ENCODE peak calls at places on chromosomes 5 and 9, in four cellular contexts. One of them, this sample, is unnamed.

GRCh38 chr5:111929892-111930291 is 172.9 kb upstream of the NREP start:
- DNase-seq in activated CD8-positive, alpha-beta memory T cell treated with anti-CD3 and anti-CD28 coated beads, Interleukin-2, amount 50 U/mL, for 48 hours: no peak
- DNase-seq in brain microvascular endothelial cell: peak
- DNase-seq in Peyer's patch: no peak
- DNase-seq in this sample: no peak

GRCh38 chr5:95178046-95178651 is 106.7 kb downstream of the MCTP1 start:
- DNase-seq in Peyer's patch: no peak
- DNase-seq in activated CD8-positive, alpha-beta memory T cell treated with anti-CD3 and anti-CD28 coated beads, Interleukin-2, amount 50 U/mL, for 48 hours: no peak
- DNase-seq in brain microvascular endothelial cell: peak
- DNase-seq in this sample: no peak

GRCh38 chr9:111919875-111920274 is 23.3 kb downstream of the UGCG start:
- DNase-seq in brain microvascular endothelial cell: no peak
- DNase-seq in activated CD8-positive, alpha-beta memory T cell treated with anti-CD3 and anti-CD28 coated beads, Interleukin-2, amount 50 U/mL, for 48 hours: no peak
- DNase-seq in Peyer's patch: no peak
- DNase-seq in this sample: no peak

GRCh38 chr9:93890436-93890935 is 64.7 kb downstream of the BARX1 start:
- DNase-seq in Peyer's patch: no peak
- DNase-seq in brain microvascular endothelial cell: no peak
- DNase-seq in activated CD8-positive, alpha-beta memory T cell treated with anti-CD3 and anti-CD28 coated beads, Interleukin-2, amount 50 U/mL, for 48 hours: no peak
- DNase-seq in this sample: no peak

GRCh38 chr5:81093536-81094196 is 133.5 kb downstream of the RASGRF2 start:
- DNase-seq in activated CD8-positive, alpha-beta memory T cell treated with anti-CD3 and anti-CD28 coated beads, Interleukin-2, amount 50 U/mL, for 48 hours: no peak
- DNase-seq in brain microvascular endothelial cell: no peak
- DNase-seq in Peyer's patch: no peak
- DNase-seq in this sample: no peak

GRCh38 chr9:104900871-104901270 is 27.1 kb downstream of the ABCA1 start:
- DNase-seq in Peyer's patch: no peak
- DNase-seq in activated CD8-positive, alpha-beta memory T cell treated with anti-CD3 and anti-CD28 coated beads, Interleukin-2, amount 50 U/mL, for 48 hours: no peak
- DNase-seq in brain microvascular endothelial cell: no peak
- DNase-seq in this sample: no peak

GRCh38 chr5:140169410-140169809 is 5.6 kb upstream of the CYSTM1 start:
- DNase-seq in activated CD8-positive, alpha-beta memory T cell treated with anti-CD3 and anti-CD28 coated beads, Interleukin-2, amount 50 U/mL, for 48 hours: no peak
- DNase-seq in Peyer's patch: no peak
- DNase-seq in brain microvascular endothelial cell: no peak
- DNase-seq in this sample: no peak

GRCh38 chr9:112049834-112050516 is 125.1 kb downstream of the SUSD1 start:
- DNase-seq in activated CD8-positive, alpha-beta memory T cell treated with anti-CD3 and anti-CD28 coated beads, Interleukin-2, amount 50 U/mL, for 48 hours: no peak
- DNase-seq in brain microvascular endothelial cell: peak
- DNase-seq in Peyer's patch: no peak
- DNase-seq in this sample: no peak

GRCh38 chr5:95959964-95960801 is 1.5 kb downstream of the ELL2 start:
- DNase-seq in activated CD8-positive, alpha-beta memory T cell treated with anti-CD3 and anti-CD28 coated beads, Interleukin-2, amount 50 U/mL, for 48 hours: no peak
- DNase-seq in brain microvascular endothelial cell: peak
- DNase-seq in Peyer's patch: no peak
- DNase-seq in this sample: no peak

GRCh38 chr5:161700065-161700464 is 14.5 kb downstream of the GABRA6 start:
- DNase-seq in activated CD8-positive, alpha-beta memory T cell treated with anti-CD3 and anti-CD28 coated beads, Interleukin-2, amount 50 U/mL, for 48 hours: no peak
- DNase-seq in Peyer's patch: no peak
- DNase-seq in brain microvascular endothelial cell: no peak
- DNase-seq in this sample: no peak

GRCh38 chr5:37248387-37248969 is 698 bp downstream of the CPLANE1 start:
- DNase-seq in activated CD8-positive, alpha-beta memory T cell treated with anti-CD3 and anti-CD28 coated beads, Interleukin-2, amount 50 U/mL, for 48 hours: no peak
- DNase-seq in Peyer's patch: no peak
- DNase-seq in brain microvascular endothelial cell: peak
- DNase-seq in this sample: no peak

GRCh38 chr5:144377207-144377606 is 206.5 kb downstream of the KCTD16 start:
- DNase-seq in activated CD8-positive, alpha-beta memory T cell treated with anti-CD3 and anti-CD28 coated beads, Interleukin-2, amount 50 U/mL, for 48 hours: no peak
- DNase-seq in brain microvascular endothelial cell: no peak
- DNase-seq in Peyer's patch: no peak
- DNase-seq in this sample: no peak

GRCh38 chr5:169336234-169336633 is 35.3 kb upstream of the SLIT3 start:
- DNase-seq in brain microvascular endothelial cell: no peak
- DNase-seq in Peyer's patch: no peak
- DNase-seq in activated CD8-positive, alpha-beta memory T cell treated with anti-CD3 and anti-CD28 coated beads, Interleukin-2, amount 50 U/mL, for 48 hours: no peak
- DNase-seq in this sample: no peak

GRCh38 chr9:19408316-19408692 is 505 bp upstream of the ACER2 start:
- DNase-seq in activated CD8-positive, alpha-beta memory T cell treated with anti-CD3 and anti-CD28 coated beads, Interleukin-2, amount 50 U/mL, for 48 hours: peak
- DNase-seq in brain microvascular endothelial cell: no peak
- DNase-seq in Peyer's patch: no peak
- DNase-seq in this sample: no peak

GRCh38 chr5:19492861-19493260 is 495.1 kb downstream of the CDH18 start:
- DNase-seq in Peyer's patch: no peak
- DNase-seq in brain microvascular endothelial cell: no peak
- DNase-seq in activated CD8-positive, alpha-beta memory T cell treated with anti-CD3 and anti-CD28 coated beads, Interleukin-2, amount 50 U/mL, for 48 hours: no peak
- DNase-seq in this sample: no peak

GRCh38 chr5:122656107-122656506 is 118.8 kb upstream of the SNX2 start:
- DNase-seq in activated CD8-positive, alpha-beta memory T cell treated with anti-CD3 and anti-CD28 coated beads, Interleukin-2, amount 50 U/mL, for 48 hours: no peak
- DNase-seq in Peyer's patch: no peak
- DNase-seq in brain microvascular endothelial cell: no peak
- DNase-seq in this sample: no peak

GRCh38 chr5:119291056-119291455 is 64.8 kb upstream of the TNFAIP8 start:
- DNase-seq in brain microvascular endothelial cell: no peak
- DNase-seq in activated CD8-positive, alpha-beta memory T cell treated with anti-CD3 and anti-CD28 coated beads, Interleukin-2, amount 50 U/mL, for 48 hours: no peak
- DNase-seq in Peyer's patch: no peak
- DNase-seq in this sample: no peak

GRCh38 chr9:132210472-132211145 is 48.8 kb downstream of the NTNG2 start:
- DNase-seq in brain microvascular endothelial cell: no peak
- DNase-seq in Peyer's patch: no peak
- DNase-seq in activated CD8-positive, alpha-beta memory T cell treated with anti-CD3 and anti-CD28 coated beads, Interleukin-2, amount 50 U/mL, for 48 hours: peak
- DNase-seq in this sample: no peak

GRCh38 chr9:136110082-136111061 is 8.3 kb downstream of the TMEM250 start:
- DNase-seq in activated CD8-positive, alpha-beta memory T cell treated with anti-CD3 and anti-CD28 coated beads, Interleukin-2, amount 50 U/mL, for 48 hours: peak
- DNase-seq in Peyer's patch: no peak
- DNase-seq in brain microvascular endothelial cell: no peak
- DNase-seq in this sample: no peak

GRCh38 chr5:148849461-148849860 is 23.1 kb downstream of the ADRB2 start:
- DNase-seq in Peyer's patch: no peak
- DNase-seq in brain microvascular endothelial cell: no peak
- DNase-seq in activated CD8-positive, alpha-beta memory T cell treated with anti-CD3 and anti-CD28 coated beads, Interleukin-2, amount 50 U/mL, for 48 hours: no peak
- DNase-seq in this sample: no peak

This sample was measured in T-helper 22 cell.